ENCODE peak calls at places on chromosomes 16 and 17, in ten cellular contexts. Y, M, A, H, J, Q, V, N, P and O are unnamed samples.

GRCh38 chr17:72624652-72625051 is 467.8 kb downstream of the SLC39A11 start:
- DNase-seq in Y (no peak), M (no peak), A (no peak), H (no peak), J (no peak), Q (no peak), V (no peak), N (no peak), P (no peak), O (no peak)

GRCh38 chr17:9973689-9974459 is 68.8 kb upstream of the RCVRN start:
- DNase-seq in Y (peak; percentile 47), M (no peak), A (no peak), H (no peak), J (no peak), Q (no peak), V (peak; percentile 24), N (no peak), P (no peak), O (no peak)

GRCh38 chr17:57606111-57606875 is 138.8 kb downstream of the CCDC182 start:
- DNase-seq in Y (no peak), M (no peak), A (no peak), H (peak; percentile 26), J (no peak), Q (no peak), V (peak; percentile 36), N (no peak), P (no peak), O (no peak)

GRCh38 chr16:23962001-23962400 is 126.2 kb downstream of the PRKCB start:
- DNase-seq in Y (no peak), M (no peak), A (no peak), H (no peak), J (no peak), Q (no peak), V (no peak), N (no peak), P (no peak), O (no peak)

GRCh38 chr17:65783845-65784334 is 222.4 kb upstream of the AXIN2 start:
- DNase-seq in Y (no peak), M (no peak), A (no peak), H (no peak), J (no peak), Q (peak; percentile 32), V (no peak), N (no peak), P (no peak), O (no peak)

GRCh38 chr17:63841350-63842172 is 924 bp downstream of the SMARCD2 start:
- DNase-seq in Y (peak; percentile 72), M (no peak), A (no peak), H (peak; percentile 87), J (peak; percentile 56), Q (peak; percentile 65), V (peak; percentile 60), N (peak; percentile 88), P (peak; percentile 64), O (no peak)

GRCh38 chr16:87702325-87702811 is 63.4 kb downstream of the KLHDC4 start:
- DNase-seq in Y (peak; percentile 52), M (no peak), A (no peak), H (no peak), J (no peak), Q (peak; percentile 57), V (no peak), N (peak; percentile 87), P (no peak), O (peak; percentile 31)

GRCh38 chr16:86062271-86062965 is 163.5 kb downstream of the IRF8 start:
- DNase-seq in Y (no peak), M (no peak), A (no peak), H (no peak), J (no peak), Q (no peak), V (no peak), N (peak; percentile 42), P (no peak), O (no peak)

GRCh38 chr17:35257080-35257701 is 14.3 kb downstream of the SLFN5 start:
- DNase-seq in Y (no peak), M (peak; percentile 7), A (no peak), H (no peak), J (no peak), Q (peak; percentile 59), V (peak; percentile 92), N (no peak), P (no peak), O (no peak)

DNA sequence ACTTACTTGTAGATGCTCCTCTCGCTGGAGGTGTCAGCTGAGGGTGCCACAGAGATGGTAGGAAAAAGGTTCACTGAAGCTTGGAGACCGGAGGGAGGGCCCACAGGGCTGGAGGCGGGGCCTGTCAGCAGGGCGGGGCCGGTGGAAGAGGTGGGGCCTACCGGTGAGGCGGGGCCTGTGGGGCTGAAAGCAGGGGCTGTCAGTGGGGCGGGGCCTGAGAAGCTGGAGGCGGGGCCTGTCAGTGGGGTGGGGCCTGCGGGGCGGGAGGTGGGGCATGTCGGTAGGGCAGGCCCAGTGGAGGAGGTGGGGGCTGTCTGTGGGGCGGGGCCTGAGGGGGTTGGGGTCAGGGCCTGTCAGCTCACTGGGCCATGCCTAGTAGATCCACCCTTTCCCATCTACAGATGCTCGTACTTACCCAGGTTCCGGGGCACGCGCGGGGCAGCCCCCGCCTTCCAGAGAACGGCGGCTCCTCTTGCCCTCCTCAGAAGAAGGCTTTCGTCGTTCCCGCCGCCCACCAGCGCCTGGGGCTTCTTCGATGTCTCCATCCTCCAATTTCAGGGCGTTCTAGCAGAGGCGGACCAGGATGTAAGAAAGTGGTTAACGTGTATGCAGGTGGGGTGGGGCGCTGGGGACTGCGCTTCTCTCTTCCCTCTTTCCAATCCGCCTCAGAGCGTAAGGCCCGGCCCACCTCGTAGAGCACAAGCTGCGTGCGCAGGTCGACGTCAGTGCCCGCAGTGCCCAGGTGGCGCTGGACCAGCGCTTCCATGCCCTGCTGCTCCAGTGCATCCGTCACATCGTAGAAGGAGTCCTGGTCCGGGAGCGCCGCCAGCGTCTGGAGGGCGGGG is 9.8 kb downstream of the TMEM208 start:
- DNase-seq in Y (peak; percentile 70), M (peak; percentile 68), A (no peak), H (no peak), J (no peak), Q (peak; percentile 41), V (no peak), N (peak; percentile 86), P (no peak), O (peak; percentile 86)
- TF ChIP-seq POLR2A in Y (no peak), M (no peak), A (no peak), H (no peak), J (no peak), Q (no peak), V (no peak), N (no peak), P (no peak), O (no peak)

DNA sequence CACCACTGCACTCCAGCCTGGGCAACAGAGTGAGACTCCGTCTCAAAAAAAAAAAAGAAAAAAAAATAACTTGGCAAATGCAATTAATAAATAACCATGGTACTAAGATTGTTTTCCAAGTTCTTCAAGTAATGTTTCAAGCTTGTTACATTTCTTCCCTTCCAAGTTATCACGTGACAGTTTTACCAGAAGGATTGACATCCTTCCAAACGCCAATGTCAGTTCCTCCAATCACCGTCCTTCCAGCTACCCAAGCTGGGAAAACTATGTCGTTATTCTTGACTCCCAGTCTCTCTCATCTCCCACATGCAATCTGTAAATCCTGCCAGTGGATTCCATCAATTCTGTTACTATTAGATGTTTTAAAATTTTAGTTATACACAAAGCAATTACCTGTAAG is 3.9 kb upstream of the PHAF1 start:
- DNase-seq in Y (no peak), M (no peak), A (no peak), H (no peak), J (no peak), Q (no peak), V (no peak), N (no peak), P (no peak), O (no peak)
- TF ChIP-seq POLR2A in Y (no peak), M (no peak), A (no peak), H (no peak), J (no peak), Q (no peak), V (no peak), N (no peak), P (no peak), O (no peak)

GRCh38 chr17:74367206-74367605 is at the start of gene GPR142:
- DNase-seq in Y (no peak), M (no peak), A (no peak), H (no peak), J (no peak), Q (no peak), V (no peak), N (no peak), P (no peak), O (no peak)

GRCh38 chr17:74369665-74370490 is 2.6 kb downstream of the GPR142 start:
- DNase-seq in Y (no peak), M (no peak), A (no peak), H (no peak), J (no peak), Q (no peak), V (no peak), N (no peak), P (no peak), O (no peak)

GRCh38 chr17:74369221-74369620 is 1.9 kb downstream of the GPR142 start:
- DNase-seq in Y (no peak), M (no peak), A (no peak), H (no peak), J (peak; percentile 67), Q (peak; percentile 51), V (no peak), N (peak; percentile 87), P (no peak), O (no peak)

GRCh38 chr17:74371653-74372147 is 4.4 kb downstream of the GPR142 start:
- DNase-seq in Y (no peak), M (no peak), A (no peak), H (no peak), J (no peak), Q (no peak), V (no peak), N (no peak), P (no peak), O (no peak)

DNA sequence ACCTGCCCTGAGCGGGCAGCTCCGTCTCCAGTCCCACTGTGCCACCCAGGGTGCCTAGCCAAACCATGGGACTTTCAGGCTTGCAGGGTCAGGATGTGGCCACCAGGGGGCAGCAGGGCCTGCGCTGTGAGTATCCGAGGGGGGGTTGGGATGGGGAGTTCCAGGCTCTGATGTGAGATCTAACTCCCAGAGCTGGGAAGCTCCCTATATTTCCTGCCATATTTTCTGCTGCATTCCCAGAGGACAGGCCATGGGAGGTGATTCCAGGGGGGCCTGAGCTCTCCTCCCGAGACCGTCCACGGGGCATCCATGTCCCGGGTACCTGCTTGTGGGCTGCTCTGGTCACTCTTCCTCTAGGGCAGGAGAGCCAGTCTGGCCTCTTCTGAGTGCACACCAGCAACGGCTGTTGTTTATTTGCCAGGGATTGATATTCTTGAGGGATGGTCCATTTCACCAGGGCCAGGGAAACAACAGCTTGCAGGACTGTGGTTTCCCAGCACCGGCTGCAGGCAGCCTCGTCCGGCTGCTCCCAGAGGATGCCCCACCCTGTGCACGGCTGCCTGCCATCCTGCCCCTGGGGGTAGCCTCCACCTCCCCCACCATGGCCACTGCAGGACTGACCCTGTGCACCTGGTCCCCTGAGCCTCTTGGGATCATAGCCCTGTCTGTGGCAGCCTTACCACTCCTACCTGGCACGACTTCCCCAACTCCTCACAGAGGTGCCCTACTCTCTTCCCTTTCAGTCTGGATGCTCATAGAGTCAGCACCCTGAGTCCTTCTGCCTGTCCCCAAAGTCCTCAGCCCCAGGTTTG is 1.2 kb downstream of the GPR142 start:
- DNase-seq in Y (peak; percentile 75), M (peak; percentile 92), A (peak; percentile 12), H (no peak), J (peak; percentile 75), Q (peak; percentile 79), V (no peak), N (peak; percentile 91), P (peak; percentile 47), O (peak; percentile 77)
- TF ChIP-seq POLR2A in Y (no peak), M (no peak), A (no peak), H (no peak), J (no peak), Q (no peak), V (no peak), N (no peak), P (no peak), O (no peak)

GRCh38 chr16:1770328-1771071 is 843 bp downstream of the NME3 start:
- DNase-seq in Y (peak; percentile 88), M (no peak), A (no peak), H (no peak), J (peak; percentile 66), Q (peak; percentile 75), V (peak; percentile 67), N (peak; percentile 90), P (no peak), O (no peak)
- TF ChIP-seq POLR2A in Y (peak; percentile 5), M (no peak), A (no peak), H (peak; percentile 23), J (peak; percentile 26), Q (peak; percentile 58), V (no peak), N (no peak), P (no peak), O (no peak)